ENCODE peak calls at places on chromosomes 16 and 17, in four cellular contexts. R is CD8-positive, alpha-beta T cell; Z is keratinocyte; N is heart left ventricle. L is an unnamed sample. For H3K36me3, the result is how much of the 10 kb centered on the place peaks cover.

GRCh38 chr16:23514381-23515152 is 4.3 kb upstream of the GGA2 start:
- DNase-seq in R (peak), Z (no peak), N (no peak), L (no peak)

GRCh38 chr17:2051388-2052237 is 3.3 kb upstream of the HIC1 start:
- DNase-seq in R (peak), Z (no peak), N (no peak), L (no peak)

GRCh38 chr17:27544350-27545131 is 86.4 kb upstream of the LGALS9 start:
- DNase-seq in R (no peak), Z (no peak), N (no peak), L (no peak)

GRCh38 chr17:76638263-76638662 is 5.3 kb downstream of the ST6GALNAC1 start:
- DNase-seq in R (no peak), Z (no peak), N (no peak), L (no peak)

GRCh38 chr17:11404431-11404830 is 163.4 kb downstream of the SHISA6 start:
- DNase-seq in R (no peak), Z (no peak), N (no peak), L (no peak)

GRCh38 chr16:68644715-68645493 is at the start of gene CDH3:
- DNase-seq in R (peak), Z (peak), N (no peak), L (peak)

GRCh38 chr17:50893183-50893993 is 27.2 kb upstream of the TOB1 start:
- DNase-seq in R (no peak), Z (peak), N (no peak), L (no peak)

GRCh38 chr17:49497147-49498036 is 2.3 kb downstream of the NGFR start:
- DNase-seq in R (peak), Z (no peak), N (no peak), L (no peak)

GRCh38 chr17:75315541-75316243 is 26.5 kb upstream of the SLC25A19 start:
- DNase-seq in R (no peak), Z (no peak), N (no peak), L (no peak)

GRCh38 chr16:79082955-79083354 is 517.6 kb downstream of the MAF start:
- DNase-seq in R (no peak), Z (no peak), N (no peak), L (no peak)

GRCh38 chr16:86022381-86022960 is 123.5 kb downstream of the IRF8 start:
- DNase-seq in R (no peak), Z (no peak), N (no peak), L (no peak)

GRCh38 chr17:18141210-18141803 is 32.8 kb downstream of the MYO15A start:
- DNase-seq in R (peak), Z (no peak), N (peak), L (no peak)

GRCh38 chr16:56608876-56609462 is 585 bp downstream of the MT2A start:
- DNase-seq in R (no peak), Z (no peak), N (no peak), L (no peak)

GRCh38 chr16:57794849-57795430 is 7.4 kb downstream of the KIFC3 start:
- DNase-seq in R (no peak), Z (no peak), N (no peak), L (no peak)

GRCh38 chr16:48317614-48318013 is 67.6 kb downstream of the SIAH1 start:
- DNase-seq in R (no peak), Z (no peak), N (no peak), L (no peak)

GRCh38 chr17:42289863-42290165 is 1.5 kb downstream of the STAT5A start:
- DNase-seq in R (peak), Z (no peak), N (no peak), L (no peak)

GRCh38 chr16:87310610-87311009 is 6.6 kb downstream of the C16orf95 start:
- DNase-seq in R (no peak), Z (no peak), N (no peak), L (no peak)

GRCh38 chr16:46759309-46759708 is 11.2 kb upstream of the MYLK3 start:
- DNase-seq in R (no peak), Z (no peak), N (no peak), L (no peak)

GRCh38 chr16:67013238-67013822 is 15.6 kb upstream of the CBFB start:
- DNase-seq in R (no peak), Z (no peak), N (peak), L (no peak)

GRCh38 chr17:27824745-27825144 is 24.4 kb upstream of the NOS2 start:
- DNase-seq in R (no peak), Z (no peak), N (no peak), L (no peak)

GRCh38 chr17:62119373-62119772 is 54.3 kb upstream of the MED13 start:
- DNase-seq in R (no peak), Z (no peak), N (no peak), L (no peak)

GRCh38 chr16:72752004-72752695 is 295.8 kb downstream of the ZFHX3 start:
- DNase-seq in R (no peak), Z (no peak), N (no peak), L (peak)

GRCh38 chr16:68078726-68079615 is 6.2 kb upstream of the NFATC3 start:
- DNase-seq in R (peak), Z (no peak), N (no peak), L (no peak)

GRCh38 chr16:1531638-1531910 is 1.9 kb upstream of the TMEM204 start:
- DNase-seq in R (no peak), Z (no peak), N (peak), L (no peak)

GRCh38 chr17:75823257-75824041 is 20.8 kb downstream of the UNC13D start:
- DNase-seq in R (no peak), Z (no peak), N (no peak), L (no peak)

GRCh38 chr16:9225527-9226316 is 134.3 kb downstream of the HAPSTR1 start:
- DNase-seq in R (no peak), Z (no peak), N (no peak), L (no peak)

GRCh38 chr16:85789773-85790172 is 9.6 kb downstream of the EMC8 start:
- DNase-seq in R (no peak), Z (no peak), N (no peak), L (no peak)

GRCh38 chr16:30660424-30661251 is 2.4 kb downstream of the FBRS start:
- DNase-seq in R (peak), Z (no peak), N (no peak), L (no peak)

GRCh38 chr17:13775450-13775849 is 173.7 kb upstream of the HS3ST3A1 start:
- DNase-seq in R (no peak), Z (peak), N (no peak), L (no peak)

GRCh38 chr17:8946071-8946470 is 19.4 kb downstream of the PIK3R5 start:
- DNase-seq in R (no peak), Z (no peak), N (no peak), L (no peak)

DNA sequence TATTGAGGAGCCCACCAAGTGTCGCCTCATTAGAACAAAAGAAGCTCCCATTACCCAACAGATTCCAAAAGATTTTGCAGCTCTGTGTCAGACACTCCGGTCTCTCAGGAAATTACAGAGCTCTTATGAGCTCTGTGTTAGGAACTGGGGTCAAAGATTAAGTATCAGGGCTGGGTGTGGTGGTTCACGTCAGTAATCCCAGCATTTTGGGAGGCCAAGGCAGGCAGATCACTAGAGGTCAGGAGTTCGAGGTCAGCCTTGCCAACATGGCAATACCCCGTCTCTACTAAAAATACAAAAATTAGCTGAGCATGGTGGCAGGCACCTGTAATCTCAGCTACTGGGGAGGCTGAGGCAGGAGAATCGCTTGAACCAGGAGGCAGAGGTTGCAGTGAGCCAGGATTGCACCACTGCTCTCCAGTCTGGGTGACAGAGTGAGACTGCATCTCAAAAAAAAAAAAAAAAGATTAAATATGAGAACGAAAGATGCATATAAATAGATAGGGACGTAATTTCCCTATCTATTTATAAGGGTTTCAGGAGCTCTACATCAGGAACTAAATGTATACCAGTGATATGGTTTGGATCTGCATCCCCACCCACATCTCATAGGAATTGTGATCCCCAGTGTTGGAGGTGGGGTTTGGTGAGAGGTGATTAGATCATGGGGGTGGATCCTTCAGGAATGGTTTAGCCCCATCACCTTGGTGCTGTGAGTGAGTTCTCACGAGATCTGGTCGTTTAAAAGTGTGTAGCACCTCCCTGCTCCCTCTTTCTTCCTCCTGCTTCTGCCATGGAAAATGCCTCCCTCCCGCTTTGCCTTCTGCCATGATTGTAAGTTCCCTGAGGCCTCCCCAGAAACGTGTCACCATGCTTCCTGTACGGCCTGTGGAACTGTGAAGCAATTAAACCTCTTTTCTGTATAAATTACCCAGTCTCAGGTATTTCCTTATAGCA is 111.4 kb downstream of the PRKCA start:
- DNase-seq in R (no peak), Z (no peak), N (no peak), L (no peak)
- H3K36me3 ChIP-seq in R (under half), Z (under half), N (under half), L (under half)

DNA sequence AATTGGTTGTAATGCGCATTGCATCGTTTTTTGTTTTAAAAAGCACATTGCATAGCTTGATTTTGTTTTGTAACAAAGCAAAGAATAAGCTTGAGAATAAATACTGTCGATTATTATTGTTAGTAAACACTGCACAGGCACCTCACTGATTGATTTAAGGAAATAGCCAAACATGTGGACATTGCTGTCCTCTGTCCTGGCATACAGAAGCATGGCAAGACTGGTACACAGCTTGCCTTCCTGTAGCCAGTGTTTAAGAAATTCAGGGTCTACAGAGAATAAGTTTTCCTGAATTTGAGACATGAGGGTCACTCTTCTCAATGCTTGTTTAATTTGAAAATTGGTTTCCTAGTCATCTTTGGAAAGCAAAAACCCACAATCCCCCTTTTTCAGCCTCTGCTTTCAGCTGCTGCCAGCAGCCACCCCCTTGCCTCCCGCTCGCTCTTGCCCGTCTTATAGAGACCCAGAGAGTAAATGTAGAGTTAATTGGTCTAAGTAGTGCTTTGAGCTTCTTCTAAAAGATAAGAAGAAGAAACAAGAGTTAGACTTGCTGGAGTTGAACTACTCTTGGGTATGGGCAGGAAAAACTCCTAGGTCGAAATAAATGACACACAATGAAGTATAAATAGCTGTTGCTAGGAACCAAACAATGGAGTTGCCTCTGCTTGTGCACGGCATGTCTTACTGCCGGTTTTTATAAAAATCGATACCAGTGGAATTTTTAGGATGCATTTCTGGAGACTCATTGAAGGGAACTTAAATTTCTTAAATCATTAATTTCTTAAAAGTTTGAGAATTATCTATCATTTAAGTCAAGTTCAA is 116.6 kb downstream of the MRTFB start:
- DNase-seq in R (no peak), Z (no peak), N (no peak), L (no peak)
- H3K4me3 ChIP-seq in R (no peak), Z (no peak), N (peak), L (peak)

GRCh38 chr17:4049546-4049945 is 85.3 kb upstream of the ATP2A3 start:
- DNase-seq in R (no peak), Z (no peak), N (no peak), L (no peak)

GRCh38 chr17:4040784-4041183 is 76.5 kb upstream of the ATP2A3 start:
- DNase-seq in R (no peak), Z (no peak), N (no peak), L (no peak)

GRCh38 chr17:4045477-4045876 is 81.2 kb upstream of the ATP2A3 start:
- DNase-seq in R (no peak), Z (no peak), N (no peak), L (no peak)

GRCh38 chr17:4048218-4048617 is 84.0 kb upstream of the ATP2A3 start:
- DNase-seq in R (no peak), Z (no peak), N (no peak), L (no peak)

DNA sequence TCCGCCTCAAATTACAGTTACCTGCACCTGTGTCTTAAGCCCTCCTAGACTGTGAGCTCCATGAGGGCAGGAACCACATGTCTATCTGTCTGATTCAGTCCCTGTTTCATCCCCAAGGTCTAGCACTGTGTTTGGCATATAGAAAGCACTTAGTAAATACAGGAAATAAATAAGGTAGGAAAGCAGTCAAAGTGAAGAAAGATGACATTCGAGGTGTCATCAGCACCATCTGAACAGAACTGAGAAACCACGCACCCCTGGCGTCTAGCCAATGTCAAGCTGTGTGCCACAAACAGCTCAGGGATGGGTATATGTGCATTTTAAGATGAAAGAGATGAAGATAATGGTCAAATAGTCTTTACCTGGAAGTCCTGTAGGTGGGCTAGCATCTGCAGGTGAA is 79.6 kb upstream of the ATP2A3 start:
- DNase-seq in R (peak), Z (no peak), N (no peak), L (no peak)
- H3K36me3 ChIP-seq in R (under half), Z (under half), N (under half), L (under half)

GRCh38 chr16:52372313-52372712 is 174.6 kb downstream of the TOX3 start:
- DNase-seq in R (no peak), Z (no peak), N (no peak), L (no peak)
- H3K4me3 ChIP-seq in R (no peak), Z (no peak), N (no peak), L (no peak)

GRCh38 chr17:55617441-55617840 is 105.2 kb downstream of the TMEM100 start:
- DNase-seq in R (no peak), Z (no peak), N (no peak), L (no peak)
- H3K36me3 ChIP-seq in R (under half), Z (under half), N (under half), L (under half)

GRCh38 chr17:70168979-70169706 is at the start of gene KCNJ2:
- DNase-seq in R (peak), Z (no peak), N (peak), L (peak)
- H3K4me3 ChIP-seq in R (peak), Z (peak), N (peak), L (peak)

DNA sequence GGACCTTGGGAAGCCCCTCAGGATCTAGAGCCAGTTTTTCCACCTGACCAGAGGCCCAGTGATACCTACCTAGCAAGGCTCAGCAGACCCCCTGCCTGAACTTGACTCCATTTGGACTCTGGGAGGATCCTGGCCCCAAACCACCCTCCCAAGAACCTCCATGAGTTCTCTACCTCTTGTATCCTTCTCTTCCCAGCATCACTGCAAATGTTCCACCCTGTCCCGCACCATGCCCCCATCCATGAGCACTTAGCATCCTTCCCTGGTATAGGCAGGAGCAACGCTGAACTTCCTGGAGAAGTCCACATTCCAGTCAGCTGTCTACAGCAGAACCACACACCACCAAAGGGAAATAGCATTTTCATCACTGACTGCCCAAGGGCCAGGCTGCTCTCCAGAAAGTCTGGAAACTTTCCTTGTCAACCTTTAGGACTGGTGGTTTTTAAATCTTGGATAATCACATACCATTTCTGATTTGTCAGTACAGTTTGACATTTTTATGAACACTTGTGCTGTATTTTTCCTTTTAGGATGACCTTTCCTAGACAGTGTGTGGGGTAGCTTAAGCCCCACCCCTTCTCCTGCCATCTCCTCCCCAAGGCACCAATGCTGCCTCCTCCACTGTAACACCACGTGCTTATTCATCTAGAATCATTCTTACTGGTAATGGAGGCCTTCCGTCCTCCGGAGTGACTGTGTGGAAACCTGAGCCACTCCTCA is 13.9 kb downstream of the EIF4A3 start:
- DNase-seq in R (no peak), Z (no peak), N (no peak), L (no peak)
- H3K36me3 ChIP-seq in R (under half), Z (under half), N (under half), L (under half)

GRCh38 chr16:11104168-11105037 is 151.6 kb downstream of the SOCS1 start:
- DNase-seq in R (no peak), Z (no peak), N (no peak), L (no peak)
- H3K4me3 ChIP-seq in R (no peak), Z (no peak), N (no peak), L (no peak)

L was measured in lung.